ENCODE peak calls at places on chromosome 7, in eight cellular contexts. I is aorta; S is right cardiac atrium; T is spleen; P is lower lobe of right lung; J is naive thymus-derived CD4-positive, alpha-beta T cell; W is mesendoderm; C is sigmoid colon. E is an unnamed sample. For H3K27me3, the result is how much of the 10 kb centered on the place peaks cover.

GRCh38 chr7:140674899-140675701 is 2.4 kb downstream of the ADCK2 start:
- DNase-seq in T (peak), S (peak), P (no peak), C (peak), W (peak), J (no peak), I (no peak), E (peak)

GRCh38 chr7:66238712-66239466 is 33.8 kb downstream of the TPST1 start:
- DNase-seq in W (no peak), J (no peak), C (no peak), P (no peak), S (no peak), I (no peak), T (no peak), E (no peak)

GRCh38 chr7:107002131-107002803 is 42.2 kb upstream of the PRKAR2B start:
- DNase-seq in J (no peak), T (no peak), P (no peak), I (no peak), C (no peak), S (no peak), W (no peak), E (no peak)

GRCh38 chr7:19268737-19269136 is 123.5 kb upstream of the FERD3L start:
- DNase-seq in C (no peak), T (no peak), W (no peak), P (no peak), J (no peak), I (no peak), S (no peak), E (no peak)

GRCh38 chr7:39333701-39334100 is 232.5 kb upstream of the YAE1 start:
- DNase-seq in P (no peak), W (no peak), C (no peak), I (no peak), S (no peak), T (no peak), J (no peak), E (no peak)

GRCh38 chr7:55277916-55278315 is 87.2 kb upstream of the LANCL2 start:
- DNase-seq in P (no peak), I (no peak), C (no peak), W (no peak), S (no peak), T (no peak), J (no peak), E (no peak)

GRCh38 chr7:152395115-152395514 is 40.7 kb downstream of the KMT2C start:
- DNase-seq in S (peak), J (no peak), T (no peak), I (no peak), P (no peak), C (no peak), W (no peak), E (peak)

GRCh38 chr7:80463272-80463920 is 48.5 kb downstream of the GNAT3 start:
- DNase-seq in W (no peak), S (no peak), J (no peak), P (no peak), I (no peak), T (no peak), C (no peak), E (no peak)

GRCh38 chr7:116582164-116582732 is 57.4 kb downstream of the CAV1 start:
- DNase-seq in J (no peak), C (no peak), I (no peak), T (no peak), S (peak), W (peak), P (no peak), E (no peak)

GRCh38 chr7:28580626-28581025 is 168.3 kb downstream of the CREB5 start:
- DNase-seq in J (no peak), I (no peak), T (no peak), C (no peak), W (no peak), S (no peak), P (no peak), E (no peak)

GRCh38 chr7:130363156-130363847 is 17.0 kb upstream of the CPA1 start:
- DNase-seq in I (no peak), C (peak), P (no peak), J (no peak), T (no peak), S (no peak), W (peak), E (no peak)

GRCh38 chr7:27174077-27175004 is at the start of gene HOXA10:
- DNase-seq in J (no peak), C (peak), S (peak), T (peak), P (peak), W (no peak), I (peak), E (peak)
- H3K27me3 ChIP-seq in J (under half), C (under half), S (under half), T (half or more), P (half or more), W (half or more), I (under half), E (half or more)

DNA sequence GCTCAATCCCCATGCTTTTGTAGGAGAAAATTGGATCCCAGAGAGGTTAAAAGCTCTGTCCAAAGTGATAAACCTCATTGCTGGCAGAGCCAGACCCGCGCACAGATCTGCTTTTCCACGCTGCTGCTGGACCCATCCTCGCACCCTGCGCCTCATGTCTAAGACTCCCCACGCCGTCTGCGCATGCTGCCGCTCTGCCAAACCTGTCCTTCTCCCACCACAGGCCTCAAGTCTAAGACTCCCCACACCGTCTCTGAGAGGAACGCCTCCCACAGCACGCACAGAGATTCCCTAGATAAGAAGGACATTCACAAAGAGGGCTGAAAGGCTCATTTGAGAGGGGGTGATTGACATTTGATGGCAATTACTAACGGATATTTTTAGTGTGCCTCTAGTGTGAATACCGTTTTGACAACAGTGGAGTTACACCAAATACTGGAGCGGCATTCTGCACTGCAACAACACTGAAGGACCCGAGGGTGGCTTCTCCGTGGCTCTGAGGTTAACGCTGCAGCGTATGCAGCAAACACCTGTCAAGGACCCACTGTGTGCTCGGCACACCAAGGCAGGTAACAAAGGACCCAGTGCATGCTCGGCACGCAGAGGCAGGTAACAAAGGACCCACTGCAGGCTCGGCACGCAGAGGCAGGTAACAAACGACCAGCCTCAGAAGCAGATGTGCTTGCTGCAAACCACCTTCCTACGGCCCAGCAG is 231.4 kb downstream of the DNAJB6 start:
- DNase-seq in J (no peak), S (no peak), C (peak), T (peak), P (no peak), W (no peak), I (peak), E (no peak)
- H3K27me3 ChIP-seq in J (under half), S (under half), C (under half), T (under half), P (under half), W (under half), I (under half), E (under half)

GRCh38 chr7:155482511-155483183 is 24.7 kb downstream of the EN2 start:
- DNase-seq in T (no peak), P (no peak), J (no peak), I (no peak), W (no peak), S (no peak), C (no peak), E (no peak)
- H3K27me3 ChIP-seq in T (under half), P (under half), J (under half), I (under half), W (under half), S (under half), C (under half), E (half or more)

GRCh38 chr7:23477170-23477525 is 6.9 kb upstream of the IGF2BP3 start:
- DNase-seq in S (no peak), I (no peak), T (no peak), P (no peak), J (no peak), C (no peak), W (no peak), E (no peak)
- H3K27me3 ChIP-seq in S (under half), I (under half), T (half or more), P (half or more), J (half or more), C (half or more), W (under half), E (half or more)